ENCODE peak calls at places on chromosomes 1 and 21, in eight cellular contexts. One of them, this sample, is unnamed.

GRCh38 chr1:229191066-229191674 is 79.7 kb upstream of the RAB4A start:
- DNase-seq in AG04450: no peak
- DNase-seq in fibroblast of mammary gland: peak
- DNase-seq in ovary: no peak
- DNase-seq in cardiac muscle cell: no peak
- DNase-seq in iPS DF 6.9: peak
- DNase-seq in cardiac fibroblast: peak
- DNase-seq in IMR-90: peak
- DNase-seq in this sample: no peak

GRCh38 chr1:223750730-223751572 is 38.6 kb downstream of the CAPN2 start:
- DNase-seq in cardiac fibroblast: no peak
- DNase-seq in IMR-90: no peak
- DNase-seq in fibroblast of mammary gland: no peak
- DNase-seq in ovary: no peak
- DNase-seq in iPS DF 6.9: no peak
- DNase-seq in AG04450: no peak
- DNase-seq in cardiac muscle cell: no peak
- DNase-seq in this sample: no peak

GRCh38 chr21:18218331-18218730 is 26.3 kb upstream of the CHODL start:
- DNase-seq in ovary: no peak
- DNase-seq in AG04450: no peak
- DNase-seq in cardiac muscle cell: no peak
- DNase-seq in iPS DF 6.9: no peak
- DNase-seq in IMR-90: no peak
- DNase-seq in fibroblast of mammary gland: no peak
- DNase-seq in cardiac fibroblast: no peak
- DNase-seq in this sample: no peak

GRCh38 chr1:51693420-51694144 is 76.7 kb downstream of the OSBPL9 start:
- DNase-seq in cardiac fibroblast: peak
- DNase-seq in ovary: no peak
- DNase-seq in IMR-90: peak
- DNase-seq in fibroblast of mammary gland: peak
- DNase-seq in AG04450: no peak
- DNase-seq in iPS DF 6.9: no peak
- DNase-seq in cardiac muscle cell: no peak
- DNase-seq in this sample: no peak

GRCh38 chr1:244780311-244780710 is 55.1 kb upstream of the COX20 start:
- DNase-seq in cardiac muscle cell: no peak
- DNase-seq in cardiac fibroblast: no peak
- DNase-seq in AG04450: no peak
- DNase-seq in fibroblast of mammary gland: no peak
- DNase-seq in ovary: no peak
- DNase-seq in iPS DF 6.9: no peak
- DNase-seq in IMR-90: no peak
- DNase-seq in this sample: no peak

GRCh38 chr21:37153935-37154350 is 80.9 kb downstream of the TTC3 start:
- DNase-seq in cardiac fibroblast: peak
- DNase-seq in cardiac muscle cell: no peak
- DNase-seq in ovary: peak
- DNase-seq in fibroblast of mammary gland: peak
- DNase-seq in IMR-90: peak
- DNase-seq in iPS DF 6.9: no peak
- DNase-seq in AG04450: no peak
- DNase-seq in this sample: no peak

GRCh38 chr1:7670334-7671145 is 100.6 kb upstream of the VAMP3 start:
- DNase-seq in fibroblast of mammary gland: peak
- DNase-seq in cardiac fibroblast: peak
- DNase-seq in iPS DF 6.9: no peak
- DNase-seq in ovary: no peak
- DNase-seq in cardiac muscle cell: no peak
- DNase-seq in AG04450: no peak
- DNase-seq in IMR-90: no peak
- DNase-seq in this sample: no peak

GRCh38 chr1:59025898-59026426 is 242.1 kb upstream of the JUN start:
- DNase-seq in ovary: no peak
- DNase-seq in cardiac muscle cell: no peak
- DNase-seq in iPS DF 6.9: no peak
- DNase-seq in fibroblast of mammary gland: peak
- DNase-seq in IMR-90: peak
- DNase-seq in AG04450: no peak
- DNase-seq in cardiac fibroblast: no peak
- DNase-seq in this sample: no peak

GRCh38 chr1:66752671-66753371 is 562 bp downstream of the DYNLT5 start:
- DNase-seq in cardiac muscle cell: no peak
- DNase-seq in ovary: no peak
- DNase-seq in AG04450: no peak
- DNase-seq in IMR-90: no peak
- DNase-seq in iPS DF 6.9: no peak
- DNase-seq in cardiac fibroblast: no peak
- DNase-seq in fibroblast of mammary gland: no peak
- DNase-seq in this sample: no peak

GRCh38 chr1:12473596-12474329 is 144.2 kb downstream of the DHRS3 start:
- DNase-seq in iPS DF 6.9: no peak
- DNase-seq in AG04450: no peak
- DNase-seq in IMR-90: peak
- DNase-seq in ovary: no peak
- DNase-seq in cardiac muscle cell: no peak
- DNase-seq in fibroblast of mammary gland: no peak
- DNase-seq in cardiac fibroblast: no peak
- DNase-seq in this sample: no peak

GRCh38 chr1:25197235-25197930 is 34.9 kb downstream of the SYF2 start:
- DNase-seq in fibroblast of mammary gland: no peak
- DNase-seq in IMR-90: no peak
- DNase-seq in cardiac fibroblast: no peak
- DNase-seq in iPS DF 6.9: no peak
- DNase-seq in ovary: no peak
- DNase-seq in AG04450: no peak
- DNase-seq in cardiac muscle cell: no peak
- DNase-seq in this sample: no peak

GRCh38 chr1:214280386-214281029 is 451 bp upstream of the SMYD2 start:
- DNase-seq in AG04450: no peak
- DNase-seq in cardiac muscle cell: peak
- DNase-seq in IMR-90: peak
- DNase-seq in iPS DF 6.9: no peak
- DNase-seq in fibroblast of mammary gland: peak
- DNase-seq in ovary: peak
- DNase-seq in cardiac fibroblast: peak
- DNase-seq in this sample: no peak

GRCh38 chr1:201538618-201539551 is at the start of gene NAV1:
- DNase-seq in ovary: peak
- DNase-seq in cardiac fibroblast: peak
- DNase-seq in cardiac muscle cell: peak
- DNase-seq in IMR-90: peak
- DNase-seq in fibroblast of mammary gland: peak
- DNase-seq in iPS DF 6.9: no peak
- DNase-seq in AG04450: no peak
- DNase-seq in this sample: no peak

GRCh38 chr1:24720152-24720551 is 25.1 kb upstream of the CLIC4 start:
- DNase-seq in IMR-90: peak
- DNase-seq in ovary: peak
- DNase-seq in fibroblast of mammary gland: peak
- DNase-seq in AG04450: no peak
- DNase-seq in cardiac muscle cell: no peak
- DNase-seq in cardiac fibroblast: peak
- DNase-seq in iPS DF 6.9: no peak
- DNase-seq in this sample: peak

GRCh38 chr1:180309338-180309737 is 79.3 kb downstream of the LHX4 start:
- DNase-seq in iPS DF 6.9: no peak
- DNase-seq in fibroblast of mammary gland: peak
- DNase-seq in cardiac fibroblast: peak
- DNase-seq in cardiac muscle cell: no peak
- DNase-seq in AG04450: no peak
- DNase-seq in IMR-90: peak
- DNase-seq in ovary: no peak
- DNase-seq in this sample: peak

GRCh38 chr1:188642585-188643168 is 1813.9 kb downstream of the PLA2G4A start:
- DNase-seq in IMR-90: no peak
- DNase-seq in fibroblast of mammary gland: no peak
- DNase-seq in cardiac fibroblast: no peak
- DNase-seq in cardiac muscle cell: no peak
- DNase-seq in AG04450: no peak
- DNase-seq in ovary: no peak
- DNase-seq in iPS DF 6.9: no peak
- DNase-seq in this sample: no peak

GRCh38 chr1:169312084-169312954 is 55.3 kb downstream of the NME7 start:
- DNase-seq in cardiac fibroblast: peak
- DNase-seq in cardiac muscle cell: no peak
- DNase-seq in AG04450: peak
- DNase-seq in ovary: no peak
- DNase-seq in fibroblast of mammary gland: peak
- DNase-seq in iPS DF 6.9: no peak
- DNase-seq in IMR-90: peak
- DNase-seq in this sample: peak

GRCh38 chr21:42539931-42540343 is 26.3 kb downstream of the SLC37A1 start:
- DNase-seq in cardiac muscle cell: peak
- DNase-seq in fibroblast of mammary gland: no peak
- DNase-seq in ovary: no peak
- DNase-seq in cardiac fibroblast: no peak
- DNase-seq in AG04450: no peak
- DNase-seq in iPS DF 6.9: no peak
- DNase-seq in IMR-90: no peak
- DNase-seq in this sample: no peak

GRCh38 chr1:109307363-109308021 is 681 bp upstream of the MYBPHL start:
- DNase-seq in cardiac muscle cell: peak
- DNase-seq in cardiac fibroblast: no peak
- DNase-seq in IMR-90: no peak
- DNase-seq in AG04450: no peak
- DNase-seq in iPS DF 6.9: no peak
- DNase-seq in ovary: no peak
- DNase-seq in fibroblast of mammary gland: no peak
- DNase-seq in this sample: no peak

GRCh38 chr1:203121186-203122015 is 6.1 kb upstream of the ADORA1 start:
- DNase-seq in AG04450: no peak
- DNase-seq in ovary: no peak
- DNase-seq in IMR-90: no peak
- DNase-seq in fibroblast of mammary gland: no peak
- DNase-seq in iPS DF 6.9: no peak
- DNase-seq in cardiac muscle cell: no peak
- DNase-seq in cardiac fibroblast: no peak
- DNase-seq in this sample: no peak

GRCh38 chr1:211928222-211928856 is 97.8 kb upstream of the LPGAT1 start:
- DNase-seq in iPS DF 6.9: no peak
- DNase-seq in fibroblast of mammary gland: no peak
- DNase-seq in ovary: no peak
- DNase-seq in IMR-90: no peak
- DNase-seq in cardiac fibroblast: no peak
- DNase-seq in AG04450: no peak
- DNase-seq in cardiac muscle cell: no peak
- DNase-seq in this sample: peak

GRCh38 chr1:82337635-82338034 is 536.9 kb downstream of the ADGRL2 start:
- DNase-seq in cardiac fibroblast: no peak
- DNase-seq in AG04450: no peak
- DNase-seq in cardiac muscle cell: no peak
- DNase-seq in IMR-90: no peak
- DNase-seq in ovary: no peak
- DNase-seq in iPS DF 6.9: no peak
- DNase-seq in fibroblast of mammary gland: no peak
- DNase-seq in this sample: no peak
- H3K4me3 ChIP-seq in cardiac fibroblast: no peak
- H3K4me3 ChIP-seq in AG04450: no peak
- H3K4me3 ChIP-seq in cardiac muscle cell: no peak
- H3K4me3 ChIP-seq in IMR-90: no peak
- H3K4me3 ChIP-seq in ovary: no peak
- H3K4me3 ChIP-seq in iPS DF 6.9: no peak
- H3K4me3 ChIP-seq in fibroblast of mammary gland: no peak
- H3K4me3 ChIP-seq in this sample: no peak

DNA sequence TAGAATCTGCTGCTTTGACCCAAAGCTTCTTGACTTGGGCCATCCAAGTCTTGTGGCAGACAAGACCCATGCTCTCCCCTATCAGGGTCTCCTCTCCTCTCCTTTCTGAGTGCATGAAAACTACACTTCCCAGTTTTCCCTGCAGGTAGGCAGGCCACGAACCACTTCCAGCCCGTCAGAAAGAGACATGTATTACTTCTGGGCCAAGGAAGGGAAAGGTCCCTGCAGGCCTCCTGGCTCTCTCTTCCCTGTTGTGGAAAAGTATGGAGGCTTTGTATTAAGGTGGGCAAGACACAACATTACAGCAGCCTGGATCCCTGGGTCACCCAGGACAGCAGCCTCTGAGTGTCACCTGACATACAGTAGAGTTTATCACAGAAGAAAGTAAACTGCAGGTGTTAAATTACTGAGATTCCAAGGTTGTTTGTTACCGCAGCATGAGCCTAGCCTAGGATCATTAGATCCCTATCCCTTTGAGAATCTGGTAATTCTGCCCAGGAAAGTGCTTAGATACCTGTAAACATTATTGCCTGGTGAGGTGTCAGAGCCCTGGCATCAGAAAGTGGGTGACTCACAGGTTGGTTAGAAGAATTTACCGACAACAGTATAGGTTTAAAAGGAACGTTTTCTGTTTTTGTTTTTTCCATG is 717.3 kb downstream of the MATN1 start:
- DNase-seq in AG04450: no peak
- DNase-seq in IMR-90: no peak
- DNase-seq in fibroblast of mammary gland: no peak
- DNase-seq in ovary: no peak
- DNase-seq in iPS DF 6.9: no peak
- DNase-seq in cardiac muscle cell: no peak
- DNase-seq in cardiac fibroblast: no peak
- DNase-seq in this sample: no peak
- H3K4me3 ChIP-seq in AG04450: no peak
- H3K4me3 ChIP-seq in IMR-90: no peak
- H3K4me3 ChIP-seq in fibroblast of mammary gland: no peak
- H3K4me3 ChIP-seq in ovary: no peak
- H3K4me3 ChIP-seq in iPS DF 6.9: no peak
- H3K4me3 ChIP-seq in cardiac muscle cell: no peak
- H3K4me3 ChIP-seq in cardiac fibroblast: no peak
- H3K4me3 ChIP-seq in this sample: no peak

GRCh38 chr21:41369105-41369914 is 7.5 kb downstream of the MX2 start:
- DNase-seq in cardiac muscle cell: peak
- DNase-seq in iPS DF 6.9: no peak
- DNase-seq in cardiac fibroblast: peak
- DNase-seq in fibroblast of mammary gland: peak
- DNase-seq in ovary: peak
- DNase-seq in IMR-90: no peak
- DNase-seq in AG04450: no peak
- DNase-seq in this sample: no peak
- H3K4me3 ChIP-seq in cardiac muscle cell: peak
- H3K4me3 ChIP-seq in iPS DF 6.9: peak
- H3K4me3 ChIP-seq in cardiac fibroblast: no peak
- H3K4me3 ChIP-seq in fibroblast of mammary gland: peak
- H3K4me3 ChIP-seq in ovary: peak
- H3K4me3 ChIP-seq in IMR-90: no peak
- H3K4me3 ChIP-seq in AG04450: no peak
- H3K4me3 ChIP-seq in this sample: no peak

DNA sequence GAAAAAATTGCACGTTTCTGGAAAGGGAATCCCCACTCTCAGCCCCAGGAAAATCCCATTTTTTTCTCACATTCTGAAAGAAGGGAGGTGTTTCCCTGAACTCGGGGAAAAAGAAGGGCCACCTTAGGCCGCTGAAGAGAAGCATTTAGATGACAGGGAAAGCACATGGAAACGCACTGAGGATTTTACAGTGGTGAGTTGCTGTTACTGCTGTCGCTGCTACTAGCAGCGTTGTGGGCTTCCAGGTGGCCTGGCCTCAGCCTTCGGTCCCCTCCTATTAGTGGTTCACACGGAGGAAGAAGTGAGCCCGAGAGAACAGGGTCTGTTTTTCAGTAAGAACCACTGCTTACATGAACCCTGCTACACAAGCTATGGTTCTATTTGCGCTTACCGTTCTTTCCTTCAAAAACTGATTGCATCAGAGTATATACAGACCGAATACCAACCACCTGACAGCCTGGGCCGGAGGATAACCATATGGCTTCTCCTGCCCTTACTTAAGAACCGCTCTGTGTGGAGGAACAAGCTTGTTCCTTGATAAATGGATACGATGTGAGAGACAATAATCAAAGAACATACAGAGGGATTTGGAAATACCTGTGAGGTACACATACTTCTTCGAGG is 986 bp upstream of the KCNT2 start:
- DNase-seq in AG04450: no peak
- DNase-seq in cardiac fibroblast: peak
- DNase-seq in fibroblast of mammary gland: peak
- DNase-seq in IMR-90: peak
- DNase-seq in cardiac muscle cell: peak
- DNase-seq in iPS DF 6.9: peak
- DNase-seq in ovary: no peak
- DNase-seq in this sample: peak
- H3K4me3 ChIP-seq in AG04450: peak
- H3K4me3 ChIP-seq in cardiac fibroblast: peak
- H3K4me3 ChIP-seq in fibroblast of mammary gland: peak
- H3K4me3 ChIP-seq in IMR-90: peak
- H3K4me3 ChIP-seq in cardiac muscle cell: peak
- H3K4me3 ChIP-seq in iPS DF 6.9: peak
- H3K4me3 ChIP-seq in ovary: peak
- H3K4me3 ChIP-seq in this sample: peak